ENCODE peak calls at places on chromosomes 13 and 19, in eight cellular contexts. E is neuronal stem cell, J is PC-3, Z is OCI-LY7, N is fibroblast of lung, U is astrocyte, Y is K562, S is hepatocyte. W is an unnamed sample.

GRCh38 chr13:21733475-21734311 is 62.8 kb downstream of the FGF9 start:
- DNase-seq in E (no peak), J (no peak), Z (no peak), N (peak), U (no peak), Y (no peak), S (no peak), W (no peak)

GRCh38 chr19:18860725-18861124 is 29.0 kb downstream of the UPF1 start:
- DNase-seq in E (no peak), J (no peak), Z (no peak), N (no peak), U (no peak), Y (no peak), S (no peak), W (no peak)

GRCh38 chr13:24081388-24081787 is 79.1 kb upstream of the SPATA13 start:
- DNase-seq in E (no peak), J (no peak), Z (no peak), N (no peak), U (no peak), Y (no peak), S (no peak), W (no peak)

GRCh38 chr19:1274852-1275259 is 474 bp upstream of the FAM174C start:
- DNase-seq in E (no peak), J (no peak), Z (no peak), N (no peak), U (no peak), Y (peak), S (no peak), W (no peak)

GRCh38 chr13:42561752-42562467 is 12.0 kb upstream of the TNFSF11 start:
- DNase-seq in E (no peak), J (peak), Z (no peak), N (no peak), U (no peak), Y (no peak), S (no peak), W (no peak)

GRCh38 chr19:18131841-18132596 is 20.9 kb upstream of the PIK3R2 start:
- DNase-seq in E (no peak), J (no peak), Z (no peak), N (no peak), U (no peak), Y (peak), S (no peak), W (no peak)

GRCh38 chr13:93249259-93249917 is 22.8 kb downstream of the GPC6 start:
- DNase-seq in E (no peak), J (peak), Z (no peak), N (peak), U (peak), Y (peak), S (peak), W (no peak)

GRCh38 chr19:35143231-35143715 is at the start of gene FXYD7:
- DNase-seq in E (no peak), J (no peak), Z (no peak), N (no peak), U (no peak), Y (no peak), S (no peak), W (no peak)

GRCh38 chr19:40026597-40026970 is 29.4 kb downstream of the ZNF780B start:
- DNase-seq in E (no peak), J (no peak), Z (no peak), N (no peak), U (no peak), Y (no peak), S (no peak), W (no peak)

GRCh38 chr13:32669030-32669646 is 82.9 kb downstream of the PDS5B start:
- DNase-seq in E (peak), J (peak), Z (peak), N (peak), U (peak), Y (peak), S (peak), W (no peak)

GRCh38 chr13:30832377-30832776 is 73.7 kb upstream of the MEDAG start:
- DNase-seq in E (no peak), J (no peak), Z (no peak), N (no peak), U (no peak), Y (no peak), S (no peak), W (no peak)

GRCh38 chr19:11624064-11624463 is 26.8 kb downstream of the ZNF627 start:
- DNase-seq in E (no peak), J (peak), Z (no peak), N (peak), U (peak), Y (no peak), S (peak), W (no peak)

GRCh38 chr13:32176696-32177095 is 138.5 kb downstream of the ZAR1L start:
- DNase-seq in E (no peak), J (no peak), Z (no peak), N (no peak), U (no peak), Y (no peak), S (no peak), W (no peak)

GRCh38 chr19:29547981-29548380 is 22.2 kb downstream of the VSTM2B start:
- DNase-seq in E (no peak), J (no peak), Z (no peak), N (no peak), U (no peak), Y (no peak), S (no peak), W (no peak)

GRCh38 chr19:46624958-46625661 is at the start of gene PTGIR:
- DNase-seq in E (no peak), J (no peak), Z (no peak), N (peak), U (peak), Y (peak), S (peak), W (no peak)

GRCh38 chr19:3491396-3492119 is 8.3 kb upstream of the SMIM44 start:
- DNase-seq in E (no peak), J (no peak), Z (no peak), N (no peak), U (no peak), Y (no peak), S (no peak), W (no peak)

GRCh38 chr19:10952809-10953208 is 8.0 kb upstream of the SMARCA4 start:
- DNase-seq in E (no peak), J (peak), Z (no peak), N (no peak), U (no peak), Y (no peak), S (peak), W (peak)

GRCh38 chr13:41645313-41645712 is 188.0 kb downstream of the RGCC start:
- DNase-seq in E (no peak), J (peak), Z (no peak), N (peak), U (peak), Y (no peak), S (peak), W (no peak)

GRCh38 chr19:38975861-38976271 is 324 bp upstream of the FBXO17 start:
- DNase-seq in E (peak), J (no peak), Z (no peak), N (peak), U (peak), Y (peak), S (peak), W (no peak)

GRCh38 chr13:31236211-31236786 is 36.5 kb downstream of the B3GLCT start:
- DNase-seq in E (peak), J (peak), Z (peak), N (peak), U (peak), Y (peak), S (peak), W (peak)

DNA sequence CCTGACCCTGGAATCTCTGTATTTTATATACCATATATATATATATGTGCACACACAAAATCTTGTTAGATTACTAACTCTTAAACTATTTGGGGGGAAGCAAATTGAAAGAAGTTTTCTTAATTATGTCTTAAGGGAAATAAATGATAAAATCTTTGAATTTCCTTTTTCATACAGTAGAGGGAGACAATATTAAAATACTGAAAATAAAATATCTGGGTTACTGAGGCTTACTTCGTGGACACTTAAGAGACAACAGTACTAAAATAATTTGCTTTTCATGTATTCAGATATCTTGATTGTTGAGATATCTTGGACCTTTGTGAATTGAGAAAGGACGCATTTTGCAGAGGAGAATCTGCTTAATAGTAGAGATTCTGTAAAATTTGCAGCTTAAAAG is 17.0 kb downstream of the SUGT1 start:
- DNase-seq in E (no peak), J (no peak), Z (no peak), N (no peak), U (no peak), Y (no peak), S (no peak), W (no peak)
- H2AFZ ChIP-seq in E (no peak), J (no peak), Z (no peak), N (no peak), U (no peak), Y (no peak), S (no peak), W (no peak)

GRCh38 chr13:103726808-103727207 is 660.6 kb upstream of the SLC10A2 start:
- DNase-seq in E (no peak), J (no peak), Z (no peak), N (no peak), U (no peak), Y (no peak), S (no peak), W (no peak)

GRCh38 chr13:103730407-103730806 is 664.2 kb upstream of the SLC10A2 start:
- DNase-seq in E (no peak), J (no peak), Z (no peak), N (no peak), U (no peak), Y (no peak), S (no peak), W (no peak)

GRCh38 chr13:103731959-103732358 is 665.7 kb upstream of the SLC10A2 start:
- DNase-seq in E (no peak), J (no peak), Z (no peak), N (no peak), U (no peak), Y (no peak), S (no peak), W (no peak)
- H2AFZ ChIP-seq in E (no peak), J (no peak), Z (no peak), N (no peak), U (no peak), Y (no peak), S (no peak), W (no peak)

GRCh38 chr13:51814825-51815650 is 11.1 kb upstream of the DHRS12 start:
- DNase-seq in E (peak), J (peak), Z (peak), N (peak), U (no peak), Y (peak), S (peak), W (peak)

GRCh38 chr13:51815848-51816247 is 11.9 kb upstream of the DHRS12 start:
- DNase-seq in E (no peak), J (peak), Z (no peak), N (no peak), U (no peak), Y (no peak), S (no peak), W (no peak)

GRCh38 chr13:51817717-51818116 is 13.8 kb upstream of the DHRS12 start:
- DNase-seq in E (no peak), J (no peak), Z (no peak), N (no peak), U (no peak), Y (no peak), S (no peak), W (no peak)

GRCh38 chr13:51818276-51818675 is 14.3 kb upstream of the DHRS12 start:
- DNase-seq in E (no peak), J (no peak), Z (no peak), N (no peak), U (no peak), Y (no peak), S (no peak), W (no peak)

GRCh38 chr13:51816604-51817254 is 12.8 kb upstream of the DHRS12 start:
- DNase-seq in E (no peak), J (peak), Z (no peak), N (no peak), U (no peak), Y (peak), S (no peak), W (no peak)
- H2AFZ ChIP-seq in E (no peak), J (no peak), Z (no peak), N (no peak), U (no peak), Y (no peak), S (no peak), W (no peak)

GRCh38 chr19:41353466-41354342 is at the start of gene TGFB1:
- DNase-seq in E (peak), J (peak), Z (peak), N (peak), U (peak), Y (peak), S (peak), W (peak)
- H2AFZ ChIP-seq in E (peak), J (peak), Z (peak), N (no peak), U (peak), Y (peak), S (peak), W (peak)

W was measured in PC-9.